ENCODE peak calls at places on chromosomes 2 and 18, in nine cellular contexts. X is dermis microvascular lymphatic vessel endothelial cell, T is aorta, C is midbrain, Q is endothelial cell, J is non-pigmented ciliary epithelial cell, A is NCI-H774, E is neural crest cell, O is LoVo. H is an unnamed sample.

GRCh38 chr2:233426619-233427342 is 72.5 kb downstream of the DGKD start:
- DNase-seq in A (no peak), X (no peak), J (peak; percentile 97), O (peak; percentile 29), C (no peak), Q (no peak), E (no peak), T (no peak), H (no peak)

GRCh38 chr2:2293527-2294089 is 37.5 kb downstream of the MYT1L start:
- DNase-seq in X (no peak), A (no peak), O (no peak), J (no peak), T (no peak), Q (no peak), E (no peak), C (no peak), H (no peak)

GRCh38 chr2:72917138-72917874 is at the start of gene EMX1:
- DNase-seq in C (no peak), A (peak; percentile 79), T (no peak), E (peak; percentile 20), X (no peak), O (peak; percentile 83), J (no peak), Q (peak; percentile 59), H (peak; percentile 90)

GRCh38 chr2:33153008-33153407 is 206.3 kb downstream of the LTBP1 start:
- DNase-seq in X (no peak), J (no peak), T (no peak), O (no peak), C (no peak), E (no peak), A (no peak), Q (no peak), H (no peak)

GRCh38 chr2:85234879-85235278 is 92.9 kb downstream of the TGOLN2 start:
- DNase-seq in Q (no peak), T (no peak), E (peak; percentile 50), C (peak; percentile 52), X (no peak), O (no peak), J (no peak), A (peak; percentile 80), H (peak; percentile 41)

GRCh38 chr18:50268022-50268747 is 1.9 kb upstream of the CFAP53 start:
- DNase-seq in Q (peak; percentile 94), J (no peak), X (peak; percentile 45), O (no peak), T (peak; percentile 90), A (no peak), E (peak; percentile 47), C (peak; percentile 60), H (peak; percentile 30)

GRCh38 chr2:69159988-69160387 is 147.0 kb downstream of the ANTXR1 start:
- DNase-seq in C (no peak), A (no peak), T (no peak), O (no peak), X (no peak), J (no peak), E (no peak), Q (no peak), H (peak; percentile 65)

GRCh38 chr2:239114616-239115265 is 266.9 kb downstream of the TWIST2 start:
- DNase-seq in C (no peak), X (peak; percentile 58), Q (peak; percentile 34), T (no peak), A (no peak), E (no peak), J (no peak), O (no peak), H (no peak)

GRCh38 chr2:235990344-235990743 is 177.8 kb downstream of the GBX2 start:
- DNase-seq in Q (no peak), E (no peak), O (no peak), T (no peak), A (no peak), C (no peak), J (no peak), X (no peak), H (no peak)

GRCh38 chr18:57833441-57834101 is 30.5 kb upstream of the ATP8B1 start:
- DNase-seq in J (no peak), A (peak; percentile 73), C (no peak), X (peak; percentile 15), T (no peak), E (no peak), O (peak; percentile 9), Q (no peak), H (peak; percentile 35)

GRCh38 chr2:25405871-25406270 is 64.1 kb upstream of the DNMT3A start:
- DNase-seq in Q (no peak), C (no peak), A (no peak), J (no peak), E (no peak), T (no peak), O (no peak), X (no peak), H (no peak)

GRCh38 chr2:197972017-197972416 is 167.6 kb downstream of the PLCL1 start:
- DNase-seq in A (no peak), Q (no peak), X (no peak), J (peak; percentile 28), O (no peak), T (no peak), C (no peak), E (no peak), H (no peak)

GRCh38 chr2:215812966-215813365 is 200.4 kb downstream of the MREG start:
- DNase-seq in A (no peak), T (no peak), X (no peak), O (no peak), Q (no peak), C (no peak), E (no peak), J (no peak), H (no peak)

GRCh38 chr2:102050854-102051391 is 59.2 kb downstream of the IL1R2 start:
- DNase-seq in O (no peak), C (peak; percentile 30), T (peak; percentile 92), Q (no peak), J (no peak), A (no peak), X (no peak), E (no peak), H (no peak)

GRCh38 chr2:11163439-11164317 is 8.4 kb downstream of the SLC66A3 start:
- DNase-seq in O (no peak), Q (no peak), J (no peak), E (no peak), C (no peak), A (no peak), X (no peak), T (no peak), H (no peak)

GRCh38 chr2:71697106-71698010 is 244.0 kb downstream of the DYSF start:
- DNase-seq in J (no peak), Q (no peak), O (no peak), E (no peak), C (no peak), X (no peak), T (no peak), A (no peak), H (peak; percentile 34)

GRCh38 chr2:9490789-9491188 is 16.4 kb downstream of the IAH1 start:
- DNase-seq in O (no peak), E (no peak), J (no peak), A (no peak), Q (no peak), C (no peak), T (no peak), X (no peak), H (no peak)

GRCh38 chr2:28901202-28901601 is 6.7 kb downstream of the WDR43 start:
- DNase-seq in A (no peak), X (no peak), T (no peak), O (no peak), C (no peak), E (no peak), Q (no peak), J (no peak), H (no peak)

GRCh38 chr18:28159055-28159454 is 17.9 kb downstream of the CDH2 start:
- DNase-seq in E (no peak), O (no peak), X (no peak), A (no peak), T (no peak), J (no peak), Q (no peak), C (no peak), H (peak; percentile 81)

GRCh38 chr18:65409266-65409665 is 341.5 kb upstream of the CDH7 start:
- DNase-seq in E (no peak), O (no peak), J (no peak), C (no peak), T (no peak), A (no peak), X (no peak), Q (no peak), H (peak; percentile 95)

GRCh38 chr2:104844813-104845551 is 8.9 kb upstream of the POU3F3 start:
- DNase-seq in T (no peak), J (no peak), X (no peak), Q (no peak), E (peak; percentile 70), C (no peak), O (no peak), A (peak; percentile 34), H (peak; percentile 20)

GRCh38 chr2:174561283-174562275 is 36.0 kb downstream of the WIPF1 start:
- DNase-seq in C (peak; percentile 91), J (no peak), A (peak; percentile 75), T (peak; percentile 80), E (no peak), O (no peak), Q (no peak), X (peak; percentile 30), H (no peak)

GRCh38 chr2:108938069-108938710 is 50.8 kb downstream of the EDAR start:
- DNase-seq in A (no peak), X (no peak), O (no peak), Q (no peak), E (no peak), J (no peak), C (no peak), T (no peak), H (no peak)

GRCh38 chr2:232441147-232441651 is 14.8 kb upstream of the ALPI start:
- DNase-seq in T (no peak), A (no peak), X (no peak), J (no peak), E (no peak), Q (no peak), C (no peak), O (no peak), H (no peak)

GRCh38 chr2:237542001-237542704 is 24.2 kb upstream of the PRLH start:
- DNase-seq in E (no peak), T (no peak), O (no peak), J (no peak), A (no peak), C (no peak), X (no peak), Q (no peak), H (no peak)

GRCh38 chr2:186575302-186575701 is 14.6 kb upstream of the ITGAV start:
- DNase-seq in E (no peak), X (peak; percentile 86), C (peak; percentile 13), J (peak; percentile 99), A (no peak), T (peak; percentile 71), O (peak; percentile 82), Q (no peak), H (peak; percentile 64)

GRCh38 chr2:164561991-164562390 is 59.3 kb downstream of the GRB14 start:
- DNase-seq in J (no peak), O (no peak), E (no peak), T (no peak), Q (no peak), A (no peak), C (no peak), X (no peak), H (no peak)

GRCh38 chr2:174183076-174183475 is 65.3 kb downstream of the OLA1 start:
- DNase-seq in O (no peak), C (no peak), Q (no peak), A (no peak), X (no peak), T (no peak), J (no peak), E (no peak), H (no peak)